ENCODE peak calls at places on chromosomes 16 and 17, in five cellular contexts. F is right atrium auricular region, G is cardiac muscle cell, H is Panc1, N is SJCRH30. D is an unnamed sample. For H3K9me3, the result is how much of the 10 kb centered on the place peaks cover.

GRCh38 chr17:7328840-7329359 is at the start of gene NEURL4:
- DNase-seq in F (no peak), G (no peak), H (no peak), N (no peak), D (no peak)

GRCh38 chr17:33927732-33928133 is 327.4 kb upstream of the CCL2 start:
- DNase-seq in F (no peak), G (peak), H (no peak), N (peak), D (no peak)

GRCh38 chr16:90031186-90031930 is 12.1 kb upstream of the DBNDD1 start:
- DNase-seq in F (no peak), G (no peak), H (no peak), N (no peak), D (no peak)

GRCh38 chr16:69338557-69339288 is 641 bp downstream of the COG8 start:
- DNase-seq in F (no peak), G (no peak), H (no peak), N (no peak), D (no peak)

GRCh38 chr16:77434365-77435239 is at the start of gene ADAMTS18:
- DNase-seq in F (no peak), G (peak), H (no peak), N (no peak), D (no peak)

GRCh38 chr16:83727018-83727417 is 80.8 kb upstream of the HSBP1 start:
- DNase-seq in F (no peak), G (no peak), H (no peak), N (no peak), D (no peak)

GRCh38 chr17:59842901-59843652 is 49.7 kb downstream of the TUBD1 start:
- DNase-seq in F (no peak), G (no peak), H (peak), N (no peak), D (peak)

GRCh38 chr16:67486805-67487204 is 3.5 kb upstream of the AGRP start:
- DNase-seq in F (no peak), G (no peak), H (no peak), N (no peak), D (no peak)

GRCh38 chr16:57643166-57643813 is 14.9 kb downstream of the ADGRG1 start:
- DNase-seq in F (no peak), G (no peak), H (no peak), N (no peak), D (no peak)

GRCh38 chr16:10978846-10979446 is 34.6 kb downstream of the CLEC16A start:
- DNase-seq in F (no peak), G (no peak), H (no peak), N (no peak), D (no peak)

GRCh38 chr17:51097708-51098446 is 22.8 kb downstream of the SPAG9 start:
- DNase-seq in F (no peak), G (no peak), H (no peak), N (no peak), D (no peak)

GRCh38 chr16:621526-622105 is 9.2 kb upstream of the WFIKKN1 start:
- DNase-seq in F (no peak), G (no peak), H (no peak), N (no peak), D (no peak)

GRCh38 chr17:63587770-63588169 is 12.9 kb upstream of the TACO1 start:
- DNase-seq in F (no peak), G (no peak), H (no peak), N (no peak), D (no peak)

GRCh38 chr16:76801357-76801756 is 389.6 kb upstream of the MON1B start:
- DNase-seq in F (no peak), G (no peak), H (no peak), N (no peak), D (no peak)

GRCh38 chr17:21676281-21677111 is 15.8 kb upstream of the KCNJ18 start:
- DNase-seq in F (no peak), G (no peak), H (no peak), N (peak), D (no peak)

GRCh38 chr17:31216053-31216751 is 80.8 kb downstream of the OMG start:
- DNase-seq in F (no peak), G (peak), H (no peak), N (no peak), D (no peak)

GRCh38 chr17:27451906-27452305 is 4.3 kb upstream of the KSR1 start:
- DNase-seq in F (no peak), G (no peak), H (no peak), N (no peak), D (no peak)

GRCh38 chr16:88548131-88548874 is 21.9 kb upstream of the ZC3H18 start:
- DNase-seq in F (no peak), G (no peak), H (no peak), N (no peak), D (no peak)

GRCh38 chr17:55320594-55321506 is 56.1 kb downstream of the HLF start:
- DNase-seq in F (no peak), G (no peak), H (no peak), N (no peak), D (no peak)

GRCh38 chr16:79843145-79843544 is 242.6 kb upstream of the MAF start:
- DNase-seq in F (no peak), G (no peak), H (no peak), N (no peak), D (no peak)

GRCh38 chr16:86403541-86404163 is 106.7 kb upstream of the FOXF1 start:
- DNase-seq in F (no peak), G (no peak), H (no peak), N (no peak), D (no peak)

GRCh38 chr17:55063857-55064485 is 95.4 kb downstream of the STXBP4 start:
- DNase-seq in F (no peak), G (no peak), H (no peak), N (no peak), D (no peak)

GRCh38 chr17:68600123-68600880 is 865 bp downstream of the FAM20A start:
- DNase-seq in F (no peak), G (peak), H (no peak), N (no peak), D (no peak)

GRCh38 chr17:46109603-46110189 is 83.5 kb downstream of the KANSL1 start:
- DNase-seq in F (no peak), G (no peak), H (no peak), N (no peak), D (no peak)

GRCh38 chr17:46139365-46140210 is 53.6 kb downstream of the KANSL1 start:
- DNase-seq in F (no peak), G (no peak), H (no peak), N (no peak), D (no peak)

GRCh38 chr17:71260366-71260765 is 860.5 kb upstream of the SOX9 start:
- DNase-seq in F (no peak), G (no peak), H (no peak), N (no peak), D (no peak)

GRCh38 chr16:86211800-86212199 is 298.5 kb upstream of the FOXF1 start:
- DNase-seq in F (no peak), G (no peak), H (no peak), N (no peak), D (no peak)

GRCh38 chr17:35531170-35531569 is 6.3 kb downstream of the SLFN12L start:
- DNase-seq in F (no peak), G (no peak), H (no peak), N (no peak), D (no peak)
- H3K27ac ChIP-seq in F (no peak), G (no peak), H (no peak), N (no peak), D (no peak)

GRCh38 chr16:27385398-27385797 is 16.6 kb upstream of the IL21R start:
- DNase-seq in F (peak), G (no peak), H (no peak), N (no peak), D (no peak)
- H3K9me3 ChIP-seq in F (under half), G (under half), H (under half), N (under half), D (under half)

GRCh38 chr17:82101301-82101715 is 3.3 kb upstream of the FASN start:
- DNase-seq in F (no peak), G (no peak), H (no peak), N (no peak), D (no peak)
- H3K27ac ChIP-seq in F (peak), G (peak), H (peak), N (no peak), D (peak)

GRCh38 chr16:35733278-35733965 is 2274.0 kb downstream of the TP53TG3F start:
- DNase-seq in F (peak), G (no peak), H (no peak), N (no peak), D (no peak)

GRCh38 chr16:35735403-35736251 is 2276.2 kb downstream of the TP53TG3F start:
- DNase-seq in F (no peak), G (no peak), H (no peak), N (no peak), D (no peak)

GRCh38 chr16:35733971-35734702 is 2274.7 kb downstream of the TP53TG3F start:
- DNase-seq in F (peak), G (no peak), H (no peak), N (no peak), D (no peak)

GRCh38 chr16:35734728-35735402 is 2275.5 kb downstream of the TP53TG3F start:
- DNase-seq in F (peak), G (no peak), H (no peak), N (no peak), D (no peak)

DNA sequence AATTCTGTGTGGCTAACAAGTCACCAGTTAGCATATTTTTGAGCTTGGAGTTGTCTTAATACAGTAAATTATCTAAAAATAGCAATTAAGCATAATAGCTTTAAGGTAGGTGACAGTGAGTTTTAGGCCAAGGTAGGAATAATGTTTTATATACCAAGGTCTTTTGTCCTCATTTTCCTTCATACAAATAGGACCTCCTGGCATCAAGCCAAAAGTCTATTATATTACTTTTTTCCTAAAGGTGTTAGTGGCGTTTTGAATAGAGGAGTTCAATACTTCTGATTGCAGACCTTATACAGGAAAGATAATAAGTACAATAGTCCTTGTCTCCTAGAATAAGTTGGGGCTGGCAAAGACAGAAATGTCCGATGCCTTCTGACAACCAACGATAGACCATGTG is 2277.7 kb downstream of the TP53TG3F start:
- DNase-seq in F (no peak), G (no peak), H (no peak), N (no peak), D (no peak)
- H3K9me3 ChIP-seq in F (under half), G (under half), H (under half), N (under half), D (under half)

GRCh38 chr17:76487451-76488192 is 13.6 kb downstream of the RHBDF2 start:
- DNase-seq in F (no peak), G (no peak), H (no peak), N (no peak), D (no peak)

GRCh38 chr17:76481091-76481655 is 13.8 kb downstream of the AANAT start:
- DNase-seq in F (no peak), G (no peak), H (no peak), N (peak), D (no peak)

GRCh38 chr17:76480676-76481075 is 13.3 kb downstream of the AANAT start:
- DNase-seq in F (no peak), G (peak), H (no peak), N (peak), D (no peak)

GRCh38 chr17:76485569-76485968 is 15.7 kb downstream of the RHBDF2 start:
- DNase-seq in F (no peak), G (no peak), H (no peak), N (peak), D (no peak)

DNA sequence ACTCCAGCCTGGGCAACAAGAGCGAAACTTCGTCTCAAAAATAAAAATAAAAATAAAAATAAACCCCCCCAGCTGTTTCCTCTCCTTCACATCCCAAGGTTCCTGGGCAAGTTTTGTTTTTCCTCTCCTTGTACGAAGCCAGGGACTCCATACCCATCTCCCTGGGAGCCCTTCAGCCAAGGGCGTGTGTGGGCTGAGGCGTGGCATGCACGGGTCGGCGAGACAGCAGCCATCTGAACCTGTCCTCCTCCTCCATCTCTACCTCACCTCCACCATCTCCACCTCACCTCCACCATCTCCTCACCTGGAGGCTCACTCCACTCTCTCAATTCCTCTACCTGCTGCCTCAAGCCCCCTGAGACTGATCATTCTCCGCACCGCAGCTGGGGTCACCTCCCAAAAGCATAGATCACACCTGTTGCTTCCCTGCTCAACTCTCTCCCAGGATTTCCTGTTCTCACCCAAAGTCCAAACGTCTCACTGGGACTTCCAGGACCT is 16.9 kb downstream of the AANAT start:
- DNase-seq in F (no peak), G (no peak), H (no peak), N (no peak), D (no peak)
- H3K27ac ChIP-seq in F (peak), G (no peak), H (no peak), N (no peak), D (no peak)

D was measured in tibial nerve.